ENCODE peak calls at places on chromosomes 7 and 10, in seven cellular contexts. D, N, A, W, F, Y and R are unnamed samples.

GRCh38 chr10:70212879-70213278 is 20.4 kb downstream of the PPA1 start:
- DNase-seq in D (no peak), N (no peak), A (no peak), W (no peak), F (no peak), Y (no peak), R (no peak)

GRCh38 chr10:8183241-8183704 is 128.8 kb downstream of the GATA3 start:
- DNase-seq in D (no peak), N (peak; percentile 70), A (peak; percentile 28), W (peak; percentile 13), F (peak; percentile 32), Y (peak; percentile 23), R (peak; percentile 58)

GRCh38 chr10:69360485-69361302 is 56.0 kb downstream of the TACR2 start:
- DNase-seq in D (no peak), N (peak; percentile 92), A (no peak), W (peak; percentile 100), F (no peak), Y (peak; percentile 85), R (peak; percentile 94)

GRCh38 chr10:4543943-4544540 is 282.0 kb upstream of the AKR1E2 start:
- DNase-seq in D (no peak), N (no peak), A (peak; percentile 12), W (no peak), F (no peak), Y (no peak), R (no peak)

GRCh38 chr10:62666264-62666663 is 138.3 kb upstream of the ADO start:
- DNase-seq in D (no peak), N (no peak), A (no peak), W (peak; percentile 30), F (no peak), Y (no peak), R (no peak)

GRCh38 chr7:143325215-143325614 is 9.3 kb downstream of the CLCN1 start:
- DNase-seq in D (no peak), N (no peak), A (no peak), W (peak; percentile 80), F (no peak), Y (no peak), R (no peak)

GRCh38 chr10:77560471-77560870 is 77.1 kb downstream of the KCNMA1 start:
- DNase-seq in D (no peak), N (no peak), A (no peak), W (no peak), F (no peak), Y (no peak), R (no peak)

GRCh38 chr7:63071396-63071795 is 927.3 kb upstream of the ZNF722 start:
- DNase-seq in D (no peak), N (no peak), A (no peak), W (no peak), F (no peak), Y (no peak), R (no peak)

GRCh38 chr7:55477781-55478374 is 94.4 kb downstream of the VOPP1 start:
- DNase-seq in D (no peak), N (peak; percentile 97), A (no peak), W (no peak), F (no peak), Y (no peak), R (peak; percentile 54)

GRCh38 chr10:109895095-109895818 is 28.1 kb downstream of the XPNPEP1 start:
- DNase-seq in D (peak; percentile 62), N (peak; percentile 59), A (no peak), W (no peak), F (no peak), Y (no peak), R (peak; percentile 61)

GRCh38 chr7:44638611-44639557 is 32.5 kb downstream of the OGDH start:
- DNase-seq in D (peak; percentile 16), N (peak; percentile 93), A (peak; percentile 77), W (peak; percentile 82), F (peak; percentile 17), Y (peak; percentile 97), R (peak; percentile 77)

GRCh38 chr10:4353964-4354363 is 472.0 kb upstream of the AKR1E2 start:
- DNase-seq in D (no peak), N (peak; percentile 86), A (no peak), W (peak; percentile 81), F (no peak), Y (peak; percentile 9), R (peak; percentile 82)

GRCh38 chr10:28382520-28383269 is 79.8 kb upstream of the MPP7 start:
- DNase-seq in D (no peak), N (no peak), A (peak; percentile 7), W (peak; percentile 66), F (no peak), Y (no peak), R (no peak)

GRCh38 chr10:33862706-33863105 is 528.2 kb upstream of the NRP1 start:
- DNase-seq in D (no peak), N (no peak), A (no peak), W (no peak), F (no peak), Y (no peak), R (no peak)

GRCh38 chr7:130865408-130866236 is 131.6 kb upstream of the KLF14 start:
- DNase-seq in D (peak; percentile 37), N (peak; percentile 59), A (no peak), W (peak; percentile 55), F (no peak), Y (no peak), R (peak; percentile 62)

GRCh38 chr10:116669832-116670644 is 49.3 kb downstream of the PNLIPRP2 start:
- DNase-seq in D (no peak), N (no peak), A (no peak), W (no peak), F (no peak), Y (no peak), R (no peak)

GRCh38 chr10:29862926-29863614 is 196.3 kb downstream of the JCAD start:
- DNase-seq in D (no peak), N (peak; percentile 88), A (no peak), W (peak; percentile 90), F (no peak), Y (peak; percentile 59), R (no peak)

GRCh38 chr7:131109757-131110293 is 217.9 kb upstream of the MKLN1 start:
- DNase-seq in D (peak; percentile 80), N (peak; percentile 87), A (peak; percentile 83), W (peak; percentile 77), F (peak; percentile 55), Y (peak; percentile 72), R (peak; percentile 92)

GRCh38 chr7:155477469-155477868 is 19.5 kb downstream of the EN2 start:
- DNase-seq in D (no peak), N (no peak), A (no peak), W (no peak), F (no peak), Y (no peak), R (no peak)

GRCh38 chr7:133819695-133820094 is 307.4 kb upstream of the LRGUK start:
- DNase-seq in D (no peak), N (no peak), A (no peak), W (no peak), F (no peak), Y (no peak), R (no peak)

GRCh38 chr7:82605247-82605864 is 161.8 kb upstream of the CACNA2D1 start:
- DNase-seq in D (peak; percentile 46), N (peak; percentile 23), A (peak; percentile 74), W (peak; percentile 59), F (no peak), Y (peak; percentile 29), R (peak; percentile 72)

GRCh38 chr7:83827036-83827435 is 178.1 kb upstream of the SEMA3E start:
- DNase-seq in D (no peak), N (no peak), A (no peak), W (no peak), F (no peak), Y (no peak), R (no peak)

GRCh38 chr7:127629268-127629854 is 11.4 kb upstream of the PAX4 start:
- DNase-seq in D (peak; percentile 15), N (no peak), A (no peak), W (peak; percentile 29), F (peak; percentile 2), Y (peak; percentile 63), R (no peak)

GRCh38 chr7:132526111-132526741 is 50.0 kb downstream of the PLXNA4 start:
- DNase-seq in D (no peak), N (no peak), A (no peak), W (no peak), F (no peak), Y (no peak), R (no peak)

GRCh38 chr7:111012799-111013675 is 77.9 kb upstream of the LRRN3 start:
- DNase-seq in D (peak; percentile 4), N (no peak), A (no peak), W (no peak), F (peak; percentile 19), Y (no peak), R (no peak)

GRCh38 chr10:114779803-114780609 is 41.6 kb upstream of the FHIP2A start:
- DNase-seq in D (no peak), N (peak; percentile 96), A (peak; percentile 82), W (peak; percentile 91), F (no peak), Y (no peak), R (peak; percentile 81)

GRCh38 chr10:52215745-52216361 is 98.2 kb upstream of the DKK1 start:
- DNase-seq in D (peak; percentile 70), N (peak; percentile 77), A (peak; percentile 77), W (peak; percentile 96), F (no peak), Y (peak; percentile 57), R (peak; percentile 87)